ENCODE peak calls at places on chromosomes 12 and 14, in seven cellular contexts. One of them, this sample, is unnamed.

GRCh38 chr12:26275313-26276257 is 80.2 kb downstream of the SSPN start:
- DNase-seq in NCI-H345: no peak
- DNase-seq in brain microvascular endothelial cell: peak
- DNase-seq in NCI-H526: no peak
- DNase-seq in cardiac muscle cell: no peak
- DNase-seq in stromal cell of bone marrow: no peak
- DNase-seq in COR-L47: no peak
- DNase-seq in this sample: no peak

GRCh38 chr12:109531411-109531810 is 41.9 kb downstream of the MMAB start:
- DNase-seq in NCI-H345: no peak
- DNase-seq in brain microvascular endothelial cell: no peak
- DNase-seq in NCI-H526: no peak
- DNase-seq in cardiac muscle cell: peak
- DNase-seq in stromal cell of bone marrow: no peak
- DNase-seq in COR-L47: no peak
- DNase-seq in this sample: no peak

GRCh38 chr14:101216725-101217463 is 313.4 kb upstream of the RTL1 start:
- DNase-seq in NCI-H345: no peak
- DNase-seq in brain microvascular endothelial cell: no peak
- DNase-seq in NCI-H526: no peak
- DNase-seq in cardiac muscle cell: no peak
- DNase-seq in stromal cell of bone marrow: no peak
- DNase-seq in COR-L47: no peak
- DNase-seq in this sample: no peak

GRCh38 chr14:50668008-50668851 is at the start of gene SAV1:
- DNase-seq in NCI-H345: peak
- DNase-seq in brain microvascular endothelial cell: peak
- DNase-seq in NCI-H526: peak
- DNase-seq in cardiac muscle cell: peak
- DNase-seq in stromal cell of bone marrow: peak
- DNase-seq in COR-L47: peak
- DNase-seq in this sample: peak

GRCh38 chr14:102973706-102974280 is 51.3 kb downstream of the AMN start:
- DNase-seq in NCI-H345: no peak
- DNase-seq in brain microvascular endothelial cell: no peak
- DNase-seq in NCI-H526: no peak
- DNase-seq in cardiac muscle cell: no peak
- DNase-seq in stromal cell of bone marrow: no peak
- DNase-seq in COR-L47: no peak
- DNase-seq in this sample: no peak

GRCh38 chr14:73973497-73973896 is 23.4 kb downstream of the COQ6 start:
- DNase-seq in NCI-H345: peak
- DNase-seq in brain microvascular endothelial cell: no peak
- DNase-seq in NCI-H526: no peak
- DNase-seq in cardiac muscle cell: peak
- DNase-seq in stromal cell of bone marrow: no peak
- DNase-seq in COR-L47: no peak
- DNase-seq in this sample: no peak

GRCh38 chr12:52249041-52249461 is 16.0 kb downstream of the KRT7 start:
- DNase-seq in NCI-H345: no peak
- DNase-seq in brain microvascular endothelial cell: no peak
- DNase-seq in NCI-H526: no peak
- DNase-seq in cardiac muscle cell: no peak
- DNase-seq in stromal cell of bone marrow: no peak
- DNase-seq in COR-L47: no peak
- DNase-seq in this sample: no peak

GRCh38 chr12:114769634-114770033 is 85.7 kb upstream of the TBX3 start:
- DNase-seq in NCI-H345: no peak
- DNase-seq in brain microvascular endothelial cell: no peak
- DNase-seq in NCI-H526: no peak
- DNase-seq in cardiac muscle cell: no peak
- DNase-seq in stromal cell of bone marrow: no peak
- DNase-seq in COR-L47: no peak
- DNase-seq in this sample: no peak

GRCh38 chr12:68784015-68784414 is 24.0 kb upstream of the MDM2 start:
- DNase-seq in NCI-H345: no peak
- DNase-seq in brain microvascular endothelial cell: no peak
- DNase-seq in NCI-H526: no peak
- DNase-seq in cardiac muscle cell: no peak
- DNase-seq in stromal cell of bone marrow: no peak
- DNase-seq in COR-L47: no peak
- DNase-seq in this sample: no peak

GRCh38 chr14:52007637-52008036 is 18.3 kb downstream of the RTRAF start:
- DNase-seq in NCI-H345: no peak
- DNase-seq in brain microvascular endothelial cell: no peak
- DNase-seq in NCI-H526: no peak
- DNase-seq in cardiac muscle cell: no peak
- DNase-seq in stromal cell of bone marrow: no peak
- DNase-seq in COR-L47: no peak
- DNase-seq in this sample: no peak

This sample was measured in T follicular helper cell.